ENCODE peak calls at places on chromosome 7, in six cellular contexts. Y is RCC 7860; K is neural crest cell; T is activated CD8-positive, alpha-beta memory T cell treated with anti-CD3 and anti-CD28 coated beads, Interleukin-2, amount 50 U/mL, for 4 hours; H is iPS-NIHi11; N is colonic mucosa. C is an unnamed sample.

GRCh38 chr7:155221547-155221946 is 76.1 kb upstream of the INSIG1 start:
- DNase-seq in Y (no peak), K (no peak), T (no peak), H (no peak), N (no peak), C (no peak)

GRCh38 chr7:41559426-41559825 is 143.5 kb downstream of the INHBA start:
- DNase-seq in Y (no peak), K (no peak), T (no peak), H (no peak), N (no peak), C (no peak)

GRCh38 chr7:41328544-41328943 is 374.3 kb downstream of the INHBA start:
- DNase-seq in Y (no peak), K (no peak), T (no peak), H (no peak), N (no peak), C (no peak)

GRCh38 chr7:132972745-132973144 is 109.1 kb downstream of the CHCHD3 start:
- DNase-seq in Y (no peak), K (no peak), T (no peak), H (no peak), N (no peak), C (no peak)

GRCh38 chr7:73822319-73823173 is 8.2 kb upstream of the CLDN4 start:
- DNase-seq in Y (peak; percentile 100), K (no peak), T (no peak), H (peak; percentile 50), N (peak; percentile 95), C (no peak)

GRCh38 chr7:131219277-131220041 is 108.2 kb upstream of the MKLN1 start:
- DNase-seq in Y (no peak), K (no peak), T (no peak), H (peak; percentile 55), N (no peak), C (no peak)

GRCh38 chr7:5595545-5596045 is 172.0 kb upstream of the TNRC18 start:
- DNase-seq in Y (peak; percentile 48), K (no peak), T (no peak), H (peak; percentile 11), N (no peak), C (peak; percentile 26)

GRCh38 chr7:151849008-151849878 is 27.7 kb downstream of the PRKAG2 start:
- DNase-seq in Y (no peak), K (no peak), T (no peak), H (no peak), N (no peak), C (no peak)

GRCh38 chr7:47282790-47283496 is 299.0 kb downstream of the TNS3 start:
- DNase-seq in Y (peak; percentile 79), K (no peak), T (no peak), H (no peak), N (peak; percentile 14), C (no peak)

GRCh38 chr7:132145466-132145865 is 430.8 kb downstream of the PLXNA4 start:
- DNase-seq in Y (peak; percentile 52), K (no peak), T (no peak), H (no peak), N (peak; percentile 21), C (peak; percentile 61)

GRCh38 chr7:362416-363096 is 72.6 kb downstream of the FOXL3 start:
- DNase-seq in Y (no peak), K (no peak), T (no peak), H (no peak), N (no peak), C (no peak)

GRCh38 chr7:137891016-137891655 is 44.4 kb upstream of the DGKI start:
- DNase-seq in Y (no peak), K (no peak), T (no peak), H (no peak), N (no peak), C (no peak)

GRCh38 chr7:123865517-123866117 is 20.6 kb downstream of the HYAL4 start:
- DNase-seq in Y (peak; percentile 47), K (peak; percentile 47), T (peak; percentile 21), H (peak; percentile 48), N (peak; percentile 78), C (no peak)

GRCh38 chr7:108267615-108268014 is 137.5 kb upstream of the LAMB4 start:
- DNase-seq in Y (no peak), K (no peak), T (no peak), H (no peak), N (no peak), C (no peak)

GRCh38 chr7:137957887-137958286 is 44.0 kb downstream of the CREB3L2 start:
- DNase-seq in Y (peak; percentile 9), K (no peak), T (no peak), H (no peak), N (no peak), C (peak; percentile 56)

GRCh38 chr7:109752068-109752467 is 1182.4 kb downstream of the DNAJB9 start:
- DNase-seq in Y (no peak), K (no peak), T (no peak), H (no peak), N (no peak), C (no peak)

GRCh38 chr7:44288811-44289340 is 36.5 kb downstream of the CAMK2B start:
- DNase-seq in Y (no peak), K (no peak), T (peak; percentile 10), H (no peak), N (no peak), C (no peak)

GRCh38 chr7:140231779-140232491 is 55.2 kb upstream of the KDM7A start:
- DNase-seq in Y (no peak), K (no peak), T (peak; percentile 30), H (no peak), N (peak; percentile 77), C (no peak)

C was measured in thoracic aorta.